ENCODE peak calls at places on chromosome 6, in five cellular contexts. Q is AG10803, Y is epithelial cell of esophagus, M is IMR-90, W is hepatocyte. O is an unnamed sample.

GRCh38 chr6:146914563-146915483 is 289.4 kb upstream of the STXBP5 start:
- DNase-seq in Q (peak; percentile 96), Y (peak; percentile 84), M (peak; percentile 96), W (peak; percentile 74), O (peak; percentile 22)

GRCh38 chr6:29769336-29769735 is 46.1 kb downstream of the HLA-F start:
- DNase-seq in Q (no peak), Y (no peak), M (no peak), W (no peak), O (no peak)

GRCh38 chr6:54419885-54420284 is 111.6 kb downstream of the TINAG start:
- DNase-seq in Q (peak; percentile 88), Y (peak; percentile 96), M (peak; percentile 96), W (peak; percentile 11), O (no peak)

GRCh38 chr6:157761331-157761921 is 61.6 kb upstream of the SNX9 start:
- DNase-seq in Q (peak; percentile 74), Y (peak; percentile 68), M (peak; percentile 76), W (no peak), O (no peak)

GRCh38 chr6:90249044-90249443 is 47.6 kb downstream of the BACH2 start:
- DNase-seq in Q (no peak), Y (peak; percentile 24), M (peak; percentile 56), W (no peak), O (no peak)

GRCh38 chr6:158262755-158263154 is 49.5 kb upstream of the TULP4 start:
- DNase-seq in Q (no peak), Y (no peak), M (no peak), W (no peak), O (no peak)

GRCh38 chr6:149934249-149935156 is 7.3 kb upstream of the ULBP2 start:
- DNase-seq in Q (peak; percentile 70), Y (peak; percentile 70), M (peak; percentile 77), W (peak; percentile 80), O (peak; percentile 50)

GRCh38 chr6:2988426-2989331 is 11.0 kb upstream of the NQO2 start:
- DNase-seq in Q (peak; percentile 92), Y (peak; percentile 86), M (peak; percentile 95), W (peak; percentile 96), O (peak; percentile 89)

GRCh38 chr6:114140416-114140815 is 169.5 kb upstream of the HDAC2 start:
- DNase-seq in Q (no peak), Y (no peak), M (peak; percentile 13), W (no peak), O (no peak)

GRCh38 chr6:106882601-106883518 is 91.7 kb downstream of the CD24 start:
- DNase-seq in Q (no peak), Y (peak; percentile 80), M (no peak), W (no peak), O (peak; percentile 63)

GRCh38 chr6:162719528-162719927 is 8.0 kb downstream of the PRKN start:
- DNase-seq in Q (no peak), Y (no peak), M (no peak), W (no peak), O (no peak)

GRCh38 chr6:98695076-98695816 is 139.1 kb upstream of the POU3F2 start:
- DNase-seq in Q (no peak), Y (no peak), M (no peak), W (no peak), O (no peak)

GRCh38 chr6:153103256-153103655 is 27.8 kb downstream of the RGS17 start:
- DNase-seq in Q (no peak), Y (no peak), M (no peak), W (no peak), O (no peak)

GRCh38 chr6:153104220-153104619 is 26.9 kb downstream of the RGS17 start:
- DNase-seq in Q (no peak), Y (no peak), M (no peak), W (no peak), O (no peak)

GRCh38 chr6:153106021-153106420 is 25.1 kb downstream of the RGS17 start:
- DNase-seq in Q (no peak), Y (peak; percentile 68), M (no peak), W (no peak), O (no peak)

DNA sequence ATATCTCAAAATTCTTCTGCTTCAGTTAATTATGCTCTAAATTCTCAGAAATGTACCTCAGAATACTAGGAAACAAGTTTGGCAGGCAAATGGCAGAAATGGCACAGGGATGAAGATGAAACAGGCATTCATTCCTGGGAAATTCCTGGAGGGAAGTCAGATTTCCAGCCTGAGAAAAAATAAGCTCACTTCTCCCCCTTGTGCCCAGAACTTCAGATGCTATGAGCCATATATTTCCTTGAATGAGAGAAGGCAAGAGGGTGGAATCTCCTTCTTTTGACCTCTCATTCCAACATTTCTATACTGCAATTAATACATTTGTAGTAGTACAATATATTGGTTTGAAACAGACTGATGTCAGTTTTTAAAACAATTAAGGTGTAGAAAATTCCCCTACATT is 22.8 kb downstream of the RGS17 start:
- DNase-seq in Q (peak; percentile 44), Y (peak; percentile 57), M (no peak), W (no peak), O (no peak)
- TF ChIP-seq CTCF in Q (peak; percentile 61), Y (peak; percentile 61), M (peak; percentile 49), W (peak; percentile 27), O (no peak)

GRCh38 chr6:77650098-77650663 is 2.7 kb upstream of the MEI4 start:
- DNase-seq in Q (no peak), Y (no peak), M (no peak), W (peak; percentile 69), O (peak; percentile 64)
- TF ChIP-seq CTCF in Q (no peak), Y (no peak), M (peak; percentile 8), W (peak; percentile 38), O (peak; percentile 18)

GRCh38 chr6:119966484-119966883 is 616.9 kb upstream of the MAN1A1 start:
- DNase-seq in Q (no peak), Y (peak; percentile 11), M (no peak), W (no peak), O (no peak)
- TF ChIP-seq CTCF in Q (no peak), Y (no peak), M (no peak), W (no peak), O (no peak)

DNA sequence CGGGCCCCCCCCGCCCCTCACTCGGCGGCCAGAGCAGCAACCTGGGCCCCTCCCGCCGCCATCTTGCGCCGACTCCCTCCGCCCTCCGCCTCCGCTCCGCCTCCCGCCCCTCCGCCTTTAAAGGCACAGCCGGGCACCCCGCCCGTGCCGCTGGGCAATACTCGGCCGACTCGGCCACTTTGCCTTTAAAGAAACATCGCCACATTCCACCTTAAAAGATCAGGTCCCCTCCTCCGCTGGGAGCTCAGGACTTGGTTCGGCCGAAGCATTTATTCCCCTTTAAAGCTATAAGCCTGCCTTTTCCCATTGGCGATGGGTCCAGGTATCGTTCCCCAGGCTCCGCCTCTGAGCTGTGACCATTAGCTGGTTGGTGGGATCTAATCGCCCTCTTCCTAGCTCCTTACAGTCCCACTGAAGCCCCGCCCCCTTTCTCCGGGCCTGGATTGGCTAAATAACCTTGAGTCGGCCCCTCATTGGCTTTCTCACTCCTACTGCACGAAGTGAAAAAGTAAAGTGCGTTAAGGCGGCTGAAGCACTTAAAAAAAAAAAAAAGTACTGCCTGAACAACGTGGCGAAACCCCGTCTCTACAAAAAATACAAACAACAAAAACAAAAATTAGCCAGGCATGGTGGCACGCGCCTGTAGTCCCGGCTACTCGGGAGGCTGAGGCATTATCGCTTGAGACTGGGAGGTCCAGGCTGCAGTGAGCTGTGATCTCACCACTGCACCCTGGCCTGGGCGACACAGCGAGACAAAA is at the start of gene ZBTB22:
- DNase-seq in Q (peak; percentile 99), Y (peak; percentile 100), M (peak; percentile 99), W (peak; percentile 100), O (peak; percentile 100)
- TF ChIP-seq CTCF in Q (no peak), Y (no peak), M (no peak), W (no peak), O (no peak)

GRCh38 chr6:38193051-38193450 is 373.5 kb downstream of the ZFAND3 start:
- DNase-seq in Q (no peak), Y (no peak), M (no peak), W (no peak), O (no peak)

GRCh38 chr6:38192011-38192410 is 372.5 kb downstream of the ZFAND3 start:
- DNase-seq in Q (no peak), Y (no peak), M (no peak), W (no peak), O (no peak)

GRCh38 chr6:38191418-38191817 is 371.9 kb downstream of the ZFAND3 start:
- DNase-seq in Q (no peak), Y (no peak), M (no peak), W (no peak), O (no peak)

GRCh38 chr6:38193486-38194281 is 374.2 kb downstream of the ZFAND3 start:
- DNase-seq in Q (no peak), Y (no peak), M (no peak), W (no peak), O (no peak)

GRCh38 chr6:38192486-38192885 is 373.0 kb downstream of the ZFAND3 start:
- DNase-seq in Q (no peak), Y (no peak), M (no peak), W (no peak), O (no peak)
- TF ChIP-seq CTCF in Q (no peak), Y (no peak), M (no peak), W (no peak), O (no peak)

GRCh38 chr6:168132531-168133184 is 53.6 kb upstream of the FRMD1 start:
- DNase-seq in Q (peak; percentile 55), Y (no peak), M (peak; percentile 80), W (peak; percentile 73), O (peak; percentile 67)
- TF ChIP-seq CTCF in Q (peak; percentile 56), Y (peak; percentile 9), M (peak; percentile 41), W (peak; percentile 60), O (peak; percentile 42)

GRCh38 chr6:34791164-34791841 is 580 bp upstream of the BLTP3A start:
- DNase-seq in Q (peak; percentile 16), Y (peak; percentile 37), M (peak; percentile 17), W (peak; percentile 69), O (peak; percentile 76)
- TF ChIP-seq CTCF in Q (no peak), Y (peak; percentile 24), M (no peak), W (peak; percentile 29), O (no peak)

GRCh38 chr6:117267766-117268534 is 2.6 kb downstream of the VGLL2 start:
- DNase-seq in Q (no peak), Y (no peak), M (no peak), W (no peak), O (no peak)
- TF ChIP-seq CTCF in Q (no peak), Y (no peak), M (no peak), W (peak; percentile 2), O (no peak)

DNA sequence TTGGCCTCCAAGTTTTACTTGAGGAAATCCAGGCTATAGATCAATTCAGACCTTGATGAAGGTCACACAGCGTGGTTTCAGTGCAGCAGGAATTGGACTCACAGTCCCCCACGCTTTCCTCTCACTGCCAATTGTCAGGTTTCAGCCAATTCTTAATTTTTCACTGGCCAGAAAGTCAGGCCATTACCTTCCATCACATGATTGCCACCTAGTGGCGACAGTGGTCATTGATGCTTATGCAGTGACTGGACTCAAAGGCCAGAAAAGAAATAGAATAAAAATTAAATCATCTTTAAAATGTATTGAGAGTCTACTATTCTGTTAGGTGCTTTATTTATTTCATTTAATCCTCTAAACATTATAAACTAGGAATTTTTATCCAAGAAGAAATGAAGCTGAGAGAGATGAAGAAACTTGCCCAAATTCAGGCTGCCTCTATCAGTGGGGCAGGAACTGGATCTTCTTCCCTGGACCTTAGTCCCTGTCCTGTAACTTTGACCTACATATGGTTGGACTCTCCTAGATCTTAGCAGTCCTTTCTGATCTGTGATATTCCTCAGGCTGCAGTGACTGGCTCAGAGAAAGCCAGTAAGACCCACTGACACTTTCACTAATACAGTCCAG is 133.4 kb downstream of the ELOVL4 start:
- DNase-seq in Q (peak; percentile 61), Y (peak; percentile 68), M (peak; percentile 61), W (peak; percentile 83), O (peak; percentile 82)
- TF ChIP-seq CTCF in Q (peak; percentile 97), Y (peak; percentile 93), M (peak; percentile 78), W (peak; percentile 95), O (peak; percentile 67)

O was measured in Calu3.